ENCODE peak calls at places on chromosomes 11 and 22, in ten cellular contexts. D is sigmoid colon, I is transverse colon, Y is SK-N-SH, M is GM23338, O is suprapubic skin, G is K562, A is endothelial cell of umbilical vein, N is esophagus muscularis mucosa, U is breast epithelium. C is an unnamed sample.

GRCh38 chr22:50274311-50274710 is 4.1 kb upstream of the MAPK11 start:
- DNase-seq in D (no peak), I (peak; percentile 66), Y (peak; percentile 90), M (peak; percentile 60), O (no peak), G (peak; percentile 64), A (peak; percentile 30), N (no peak), U (no peak), C (no peak)

GRCh38 chr22:37161442-37161841 is 11.7 kb upstream of the IL2RB start:
- DNase-seq in D (no peak), I (no peak), Y (no peak), M (peak; percentile 38), O (no peak), G (peak; percentile 36), A (no peak), N (no peak), U (no peak), C (peak; percentile 44)

GRCh38 chr11:74453373-74453975 is 13.9 kb downstream of the KCNE3 start:
- DNase-seq in D (peak; percentile 78), I (peak; percentile 77), Y (peak; percentile 63), M (peak; percentile 92), O (peak; percentile 76), G (peak; percentile 82), A (peak; percentile 73), N (no peak), U (no peak), C (peak; percentile 88)

GRCh38 chr11:60872124-60872951 is 5.0 kb downstream of the ZP1 start:
- DNase-seq in D (peak; percentile 77), I (peak; percentile 35), Y (peak; percentile 12), M (no peak), O (no peak), G (no peak), A (no peak), N (no peak), U (no peak), C (peak; percentile 45)

GRCh38 chr11:81888391-81888790 is 845.3 kb downstream of the FAM181B start:
- DNase-seq in D (no peak), I (no peak), Y (no peak), M (no peak), O (no peak), G (no peak), A (no peak), N (no peak), U (no peak), C (no peak)

GRCh38 chr22:22913989-22914388 is 26.4 kb downstream of the IGLL5 start:
- DNase-seq in D (no peak), I (no peak), Y (no peak), M (no peak), O (no peak), G (no peak), A (no peak), N (no peak), U (no peak), C (peak; percentile 87)

GRCh38 chr11:67400942-67401494 is 640 bp downstream of the PPP1CA start:
- DNase-seq in D (peak; percentile 80), I (no peak), Y (no peak), M (no peak), O (no peak), G (no peak), A (no peak), N (no peak), U (no peak), C (no peak)

GRCh38 chr22:48704335-48704734 is 1123.3 kb downstream of the BRD1 start:
- DNase-seq in D (peak; percentile 47), I (no peak), Y (no peak), M (no peak), O (peak; percentile 48), G (no peak), A (no peak), N (no peak), U (no peak), C (peak; percentile 51)

GRCh38 chr11:63491240-63491587 is 247 bp upstream of the PLAAT5 start:
- DNase-seq in D (no peak), I (no peak), Y (no peak), M (no peak), O (no peak), G (no peak), A (no peak), N (no peak), U (no peak), C (no peak)

GRCh38 chr11:63491614-63492372 is 826 bp upstream of the PLAAT5 start:
- DNase-seq in D (no peak), I (no peak), Y (no peak), M (peak; percentile 25), O (no peak), G (peak; percentile 65), A (no peak), N (no peak), U (no peak), C (no peak)

GRCh38 chr11:63489879-63490278 is 1.1 kb downstream of the PLAAT5 start:
- DNase-seq in D (no peak), I (no peak), Y (no peak), M (peak; percentile 74), O (no peak), G (no peak), A (no peak), N (no peak), U (no peak), C (no peak)

GRCh38 chr11:63492441-63492840 is 1.5 kb upstream of the PLAAT5 start:
- DNase-seq in D (no peak), I (no peak), Y (no peak), M (no peak), O (no peak), G (no peak), A (no peak), N (no peak), U (no peak), C (no peak)

DNA sequence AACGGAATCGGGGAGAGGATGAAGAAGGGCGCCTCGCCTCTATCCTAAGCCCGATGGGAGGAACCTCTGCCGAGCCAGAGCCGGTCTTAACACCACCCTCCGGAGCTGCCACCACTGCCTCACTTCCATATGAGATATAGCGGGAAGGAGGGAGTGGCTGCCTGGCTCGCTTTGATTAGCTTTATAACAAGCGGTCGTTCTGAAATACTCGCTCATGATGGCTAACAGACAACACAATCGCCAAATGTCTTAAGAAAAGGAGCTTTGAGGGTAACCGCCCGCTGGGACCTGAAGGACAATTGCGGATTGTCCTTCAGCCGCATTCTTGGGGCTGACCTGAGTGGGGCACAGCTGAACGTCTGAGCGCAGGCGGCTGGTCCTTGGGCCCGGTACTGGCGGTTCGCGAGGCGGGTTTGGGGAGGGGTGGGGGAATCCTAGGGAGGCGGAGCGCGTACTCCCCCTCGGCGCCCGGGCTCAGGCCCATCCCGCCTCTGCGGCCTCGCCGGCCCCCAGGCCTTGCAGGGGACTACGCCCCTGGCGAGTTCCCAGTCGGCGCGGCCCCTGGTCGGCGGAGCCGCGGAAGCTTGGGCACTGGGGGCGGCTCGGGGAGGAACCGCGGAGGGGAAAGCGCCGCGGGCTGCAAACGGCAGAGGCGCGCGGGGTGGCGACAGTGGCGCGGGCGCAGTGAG is at the start of gene PLAAT5:
- DNase-seq in D (peak; percentile 76), I (peak; percentile 16), Y (peak; percentile 50), M (peak; percentile 81), O (no peak), G (no peak), A (no peak), N (no peak), U (peak; percentile 63), C (peak; percentile 83)
- H3K4me3 ChIP-seq in D (peak within 1 kb of the TSS; percentile 54), I (peak within 1 kb of the TSS; percentile 36), Y (no peak within 1 kb of the TSS), M (peak within 1 kb of the TSS; percentile 75), O (peak within 1 kb of the TSS; percentile 59), G (no peak within 1 kb of the TSS), A (peak within 1 kb of the TSS; percentile 23), N (peak within 1 kb of the TSS; percentile 68), U (peak within 1 kb of the TSS; percentile 74), C (peak within 1 kb of the TSS; percentile 68)

GRCh38 chr11:109729761-109730160 is 307.8 kb downstream of the C11orf87 start:
- DNase-seq in D (no peak), I (peak; percentile 23), Y (no peak), M (peak; percentile 13), O (no peak), G (no peak), A (no peak), N (no peak), U (no peak), C (no peak)
- TF ChIP-seq CTCF in D (no peak), I (no peak), Y (no peak), M (no peak), O (no peak), G (no peak), A (no peak), N (no peak), U (no peak), C (no peak)

DNA sequence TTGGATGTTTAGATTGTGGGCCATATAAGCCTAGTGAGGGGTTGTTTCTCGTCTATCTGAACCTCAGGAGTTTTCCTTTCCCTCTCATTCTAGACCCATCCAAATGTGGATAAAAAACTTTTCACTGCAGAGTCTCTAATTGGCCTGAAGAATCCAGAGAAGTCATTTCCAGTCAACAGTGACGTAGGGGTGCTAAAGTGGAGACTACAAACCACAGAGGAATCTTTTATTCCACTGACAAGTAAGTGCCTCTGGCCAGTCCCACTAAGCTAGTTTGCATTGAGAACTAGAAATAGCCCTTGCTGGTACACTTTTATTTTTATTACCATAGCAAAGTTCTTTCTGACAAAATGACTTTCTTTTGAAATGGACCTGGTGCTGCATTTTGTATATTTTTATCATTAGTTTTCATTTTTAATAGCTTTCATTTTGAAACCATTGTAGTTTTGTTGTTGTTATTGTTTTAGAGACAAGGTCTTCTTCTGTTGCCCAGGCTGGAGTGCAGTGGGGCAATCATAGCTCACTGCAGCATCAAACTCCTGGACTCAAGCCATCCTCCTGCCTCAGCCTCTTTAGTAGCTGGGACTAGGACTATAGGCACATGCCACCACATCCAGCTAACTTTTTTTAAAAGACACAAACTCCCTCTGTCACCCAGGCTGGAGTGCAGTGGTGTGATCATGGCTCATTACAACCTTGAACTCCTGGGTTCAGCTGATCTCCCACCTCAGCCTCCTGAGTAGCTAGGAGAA is 14.6 kb upstream of the PHLDB1 start:
- DNase-seq in D (no peak), I (no peak), Y (no peak), M (no peak), O (no peak), G (no peak), A (no peak), N (no peak), U (no peak), C (no peak)
- TF ChIP-seq POLR2AphosphoS5 in D (no peak), I (no peak), Y (no peak), M (no peak), O (no peak), G (no peak), A (no peak), N (no peak), U (no peak), C (no peak)

GRCh38 chr22:17562906-17563870 is at the start of gene SLC25A18:
- DNase-seq in D (peak; percentile 90), I (peak; percentile 21), Y (no peak), M (peak; percentile 84), O (no peak), G (peak; percentile 47), A (no peak), N (no peak), U (no peak), C (peak; percentile 9)
- H3K4me3 ChIP-seq in D (peak within 1 kb of the TSS; percentile 21), I (no peak within 1 kb of the TSS), Y (no peak within 1 kb of the TSS), M (no peak within 1 kb of the TSS), O (peak within 1 kb of the TSS; percentile 9), G (no peak within 1 kb of the TSS), A (no peak within 1 kb of the TSS), N (peak within 1 kb of the TSS; percentile 14), U (peak within 1 kb of the TSS; percentile 27), C (no peak within 1 kb of the TSS)

C was measured in spleen.